ENCODE peak calls at places on chromosomes 16 and 17, in four cellular contexts. P is A549; L is CD4-positive, alpha-beta memory T cell; T is osteoblast. U is an unnamed sample.

GRCh38 chr17:36879599-36880255 is 57.5 kb upstream of the LHX1 start:
- DNase-seq in P (no peak), T (no peak), L (no peak), U (no peak)

GRCh38 chr17:63082952-63083351 is 116.9 kb downstream of the TANC2 start:
- DNase-seq in T (peak), P (no peak), L (no peak), U (no peak)

GRCh38 chr16:81324808-81325207 is 10.0 kb downstream of the GAN start:
- DNase-seq in P (no peak), T (no peak), L (no peak), U (no peak)

GRCh38 chr16:51773051-51773450 is 622.0 kb upstream of the SALL1 start:
- DNase-seq in T (no peak), L (no peak), P (no peak), U (no peak)

GRCh38 chr17:53420035-53420641 is 402.6 kb upstream of the KIF2B start:
- DNase-seq in L (no peak), T (no peak), P (no peak), U (no peak)

GRCh38 chr17:80877095-80877828 is 114.4 kb upstream of the CHMP6 start:
- DNase-seq in L (peak), T (peak), P (no peak), U (no peak)

GRCh38 chr16:13150181-13150885 is 248.9 kb downstream of the SHISA9 start:
- DNase-seq in P (no peak), T (no peak), L (no peak), U (no peak)

GRCh38 chr17:8120520-8121443 is 2.5 kb upstream of the ALOXE3 start:
- DNase-seq in T (peak), L (no peak), P (peak), U (peak)

GRCh38 chr16:56673916-56674315 is 4.3 kb downstream of the MT1H start:
- DNase-seq in P (peak), L (no peak), T (no peak), U (no peak)

GRCh38 chr17:80970044-80970761 is 21.4 kb upstream of the CHMP6 start:
- DNase-seq in L (peak), T (peak), P (peak), U (peak)

GRCh38 chr17:37683454-37683984 is 40.3 kb upstream of the DDX52 start:
- DNase-seq in P (no peak), T (no peak), L (no peak), U (no peak)

GRCh38 chr17:17071531-17072360 is 29.5 kb downstream of the MPRIP start:
- DNase-seq in L (no peak), P (peak), T (peak), U (no peak)

GRCh38 chr17:17073006-17073626 is 30.9 kb downstream of the MPRIP start:
- DNase-seq in L (no peak), T (no peak), P (no peak), U (no peak)

GRCh38 chr17:17075037-17075755 is 32.9 kb downstream of the MPRIP start:
- DNase-seq in L (peak), T (peak), P (no peak), U (no peak)

GRCh38 chr17:17072546-17072945 is 30.3 kb downstream of the MPRIP start:
- DNase-seq in T (peak), L (no peak), P (no peak), U (no peak)

DNA sequence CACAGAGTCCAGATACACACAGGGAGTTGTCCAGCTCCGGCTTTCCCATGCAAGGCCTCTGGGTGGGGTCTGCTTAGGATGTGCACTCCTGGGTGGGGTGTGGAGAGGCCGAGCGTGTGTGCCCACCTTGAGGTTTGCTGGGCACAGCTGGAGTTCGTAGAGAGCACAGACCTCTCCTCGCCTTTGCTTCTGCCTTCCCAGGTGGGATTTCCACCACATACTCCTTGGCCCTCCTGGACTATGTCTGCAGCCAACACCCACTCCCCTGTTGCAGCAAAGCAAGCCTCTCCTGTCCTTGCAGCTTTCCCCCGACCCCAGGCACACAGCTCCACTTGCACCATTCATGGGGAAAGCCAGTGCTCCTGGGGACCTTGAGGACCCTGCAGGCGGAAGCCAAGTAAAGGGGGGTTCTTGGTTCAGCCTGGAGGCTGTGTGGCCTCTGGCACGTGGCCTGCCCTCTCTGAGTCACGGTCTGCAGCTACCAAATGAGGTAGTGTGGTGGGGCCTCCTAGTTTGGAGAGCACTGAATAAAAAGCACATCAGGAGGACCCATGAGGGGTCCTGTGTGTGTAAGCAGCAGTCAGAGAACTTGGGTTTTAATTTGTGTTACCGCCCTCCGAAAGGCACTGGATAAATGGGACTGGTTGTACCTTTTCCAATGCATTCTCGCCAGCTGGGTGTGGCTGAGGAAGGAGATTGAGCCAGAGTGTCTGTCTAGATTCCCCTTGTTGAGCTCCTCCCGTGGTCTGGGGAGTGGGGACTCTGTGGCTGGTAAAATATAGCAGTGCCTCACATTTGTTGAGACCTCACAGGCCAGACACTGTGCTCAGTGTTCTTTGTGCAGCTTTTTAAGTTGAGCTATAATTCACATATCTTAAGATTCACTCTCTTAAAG is 31.6 kb downstream of the MPRIP start:
- DNase-seq in T (peak), P (no peak), L (no peak), U (no peak)
- H3K27ac ChIP-seq in T (peak), P (peak), L (no peak), U (no peak)

GRCh38 chr16:69301861-69302260 is 9.3 kb upstream of the VPS4A start:
- DNase-seq in L (no peak), P (no peak), T (no peak), U (no peak)
- H3K27ac ChIP-seq in L (no peak), P (no peak), T (no peak), U (no peak)

DNA sequence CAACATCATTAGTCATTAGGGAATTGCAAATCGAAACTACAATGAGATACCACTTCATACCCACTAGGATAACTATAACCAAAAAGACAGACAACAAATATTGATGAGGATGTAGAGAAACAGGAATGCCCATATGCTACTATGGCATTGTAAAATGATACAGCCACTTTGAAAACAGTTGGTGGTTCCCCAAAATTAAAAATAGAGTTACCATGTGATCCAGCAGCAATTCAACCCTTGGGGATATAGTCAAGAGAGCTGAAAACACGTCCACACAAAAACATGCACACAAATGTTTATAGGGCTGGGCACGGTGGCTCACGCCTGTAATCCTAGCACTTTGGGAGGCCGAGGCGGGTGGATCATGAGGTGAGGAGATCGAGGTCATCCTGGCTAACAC is 10.0 kb upstream of the PECAM1 start:
- DNase-seq in P (no peak), L (no peak), T (no peak), U (no peak)
- H3K27ac ChIP-seq in P (no peak), L (no peak), T (no peak), U (no peak)

DNA sequence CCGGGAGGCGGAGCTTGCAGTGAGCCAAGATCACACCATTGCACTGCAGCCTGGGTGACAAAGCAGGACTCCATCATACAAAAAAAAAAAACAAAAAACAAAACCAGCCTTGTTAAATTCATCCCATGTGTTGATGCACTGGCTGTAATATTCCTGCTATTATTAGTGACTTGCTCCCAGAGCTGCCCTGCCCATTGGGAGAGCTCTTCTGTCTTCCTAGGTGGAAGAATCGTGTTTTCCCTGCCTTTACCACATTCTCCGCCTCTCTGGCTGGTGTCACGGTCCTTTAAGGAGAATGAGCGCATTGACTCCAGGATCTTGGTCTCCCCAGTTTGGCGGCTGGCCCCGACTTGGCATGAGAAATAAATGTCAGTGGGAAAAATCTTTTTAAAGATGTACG is 15.3 kb downstream of the RMI2 start:
- DNase-seq in L (no peak), P (no peak), T (no peak), U (no peak)
- H3K27ac ChIP-seq in L (no peak), P (no peak), T (no peak), U (no peak)

GRCh38 chr17:69773081-69773480 is 301.9 kb upstream of the KCNJ16 start:
- DNase-seq in P (no peak), L (no peak), T (no peak), U (no peak)
- H3K27ac ChIP-seq in P (no peak), L (no peak), T (no peak), U (no peak)

GRCh38 chr16:11619327-11619851 is 32.7 kb upstream of the LITAF start:
- DNase-seq in L (peak), T (no peak), P (no peak), U (peak)
- H3K27ac ChIP-seq in L (peak), T (no peak), P (peak), U (no peak)